ENCODE peak calls at places on chromosomes 11 and 22, in seven cellular contexts. U is thyroid gland; B is CD8-positive, alpha-beta T cell; F is fibroblast of lung; P is effector memory CD4-positive, alpha-beta T cell; S is IMR-90; Z is CD4-positive, CD25-positive, alpha-beta regulatory T cell. N is an unnamed sample. For H3K27me3, the result is how much of the 10 kb centered on the place peaks cover.

GRCh38 chr11:16012125-16012751 is 344.1 kb downstream of the SOX6 start:
- DNase-seq in U (no peak), B (no peak), F (no peak), P (no peak), S (peak), Z (no peak), N (no peak)

GRCh38 chr22:23874871-23875270 is 17.2 kb downstream of the SLC2A11 start:
- DNase-seq in U (no peak), B (no peak), F (no peak), P (no peak), S (no peak), Z (no peak), N (no peak)

GRCh38 chr22:49767355-49768062 is 60.2 kb downstream of the BRD1 start:
- DNase-seq in U (no peak), B (peak), F (peak), P (no peak), S (peak), Z (peak), N (no peak)

GRCh38 chr22:19052941-19053551 is 69.2 kb downstream of the DGCR2 start:
- DNase-seq in U (no peak), B (no peak), F (no peak), P (no peak), S (no peak), Z (no peak), N (no peak)

GRCh38 chr11:72446929-72447753 is 12.8 kb upstream of the CLPB start:
- DNase-seq in U (no peak), B (no peak), F (peak), P (no peak), S (peak), Z (peak), N (no peak)

GRCh38 chr11:76769645-76770586 is 13.2 kb upstream of the TSKU start:
- DNase-seq in U (peak), B (no peak), F (peak), P (no peak), S (peak), Z (no peak), N (no peak)

GRCh38 chr22:20619042-20619892 is 111.9 kb downstream of the MED15 start:
- DNase-seq in U (no peak), B (no peak), F (no peak), P (no peak), S (no peak), Z (no peak), N (no peak)

GRCh38 chr22:49324527-49325491 is 502.9 kb downstream of the BRD1 start:
- DNase-seq in U (no peak), B (peak), F (no peak), P (no peak), S (no peak), Z (no peak), N (no peak)

GRCh38 chr11:47466201-47466600 is 17.3 kb upstream of the RAPSN start:
- DNase-seq in U (no peak), B (no peak), F (peak), P (no peak), S (peak), Z (no peak), N (no peak)

DNA sequence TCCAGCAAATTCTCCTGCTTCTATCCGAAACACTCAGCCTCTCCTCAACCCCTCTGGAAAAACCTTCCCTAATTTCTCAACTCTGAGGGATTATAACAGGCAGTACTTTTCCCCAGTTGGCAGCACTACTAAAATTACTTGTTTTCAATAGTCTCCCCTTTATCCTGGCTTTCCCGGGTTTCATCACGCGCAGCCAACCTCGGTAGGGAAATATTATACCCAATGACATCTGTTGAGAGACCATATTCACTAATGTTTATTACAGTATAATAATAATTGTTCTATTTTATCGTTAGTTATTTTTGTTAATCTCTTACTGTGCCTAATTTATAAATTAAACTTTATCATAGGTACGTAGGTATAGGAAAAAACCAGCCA is 330 bp upstream of the POLD3 start:
- DNase-seq in U (no peak), B (no peak), F (no peak), P (no peak), S (peak), Z (no peak), N (no peak)
- H3K4me3 ChIP-seq in U (peak), B (no peak), F (peak), P (peak), S (peak), Z (peak), N (peak)

GRCh38 chr11:10304495-10305261 is at the start of gene ADM:
- DNase-seq in U (peak), B (peak), F (peak), P (no peak), S (peak), Z (peak), N (peak)
- H3K27me3 ChIP-seq in U (under half), B (under half), F (under half), P (under half), S (under half), Z (under half), N (under half)

DNA sequence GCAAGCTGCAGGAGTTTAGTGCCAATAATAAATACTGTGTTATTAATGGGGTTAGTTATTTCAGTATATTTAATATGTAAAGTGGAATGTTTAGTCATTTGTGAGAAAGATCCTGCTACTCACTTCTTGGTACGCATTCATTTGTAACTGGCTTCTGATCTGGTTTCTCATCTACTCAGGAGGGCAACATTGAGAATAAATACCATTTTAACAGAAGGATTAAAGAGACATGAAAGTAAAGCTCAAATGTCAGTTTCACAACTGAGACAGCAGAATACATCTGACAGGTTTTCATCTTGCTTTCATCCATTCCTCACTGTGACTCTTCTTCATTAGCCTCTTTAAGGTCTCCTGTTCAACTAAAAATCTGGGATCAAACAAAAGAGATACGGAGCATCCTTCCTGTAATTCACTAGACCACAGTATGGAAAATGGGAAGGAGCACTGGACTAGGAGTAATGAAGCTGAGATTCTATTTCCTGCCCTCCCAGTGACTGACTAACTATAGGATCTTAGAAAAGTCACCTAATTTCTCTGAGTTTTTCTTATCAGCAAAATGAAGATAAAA is 31.4 kb upstream of the CCDC89 start:
- DNase-seq in U (no peak), B (no peak), F (no peak), P (no peak), S (no peak), Z (no peak), N (no peak)
- H3K4me3 ChIP-seq in U (no peak), B (no peak), F (peak), P (no peak), S (peak), Z (no peak), N (no peak)

GRCh38 chr11:46330154-46330886 is 16.9 kb upstream of the DGKZ start:
- DNase-seq in U (no peak), B (no peak), F (no peak), P (no peak), S (no peak), Z (no peak), N (no peak)
- H3K27me3 ChIP-seq in U (under half), B (under half), F (under half), P (under half), S (under half), Z (under half), N (under half)

GRCh38 chr11:45553401-45553936 is 112.0 kb downstream of the CHST1 start:
- DNase-seq in U (no peak), B (no peak), F (no peak), P (no peak), S (no peak), Z (no peak), N (no peak)
- H3K4me3 ChIP-seq in U (no peak), B (no peak), F (no peak), P (no peak), S (no peak), Z (no peak), N (no peak)

DNA sequence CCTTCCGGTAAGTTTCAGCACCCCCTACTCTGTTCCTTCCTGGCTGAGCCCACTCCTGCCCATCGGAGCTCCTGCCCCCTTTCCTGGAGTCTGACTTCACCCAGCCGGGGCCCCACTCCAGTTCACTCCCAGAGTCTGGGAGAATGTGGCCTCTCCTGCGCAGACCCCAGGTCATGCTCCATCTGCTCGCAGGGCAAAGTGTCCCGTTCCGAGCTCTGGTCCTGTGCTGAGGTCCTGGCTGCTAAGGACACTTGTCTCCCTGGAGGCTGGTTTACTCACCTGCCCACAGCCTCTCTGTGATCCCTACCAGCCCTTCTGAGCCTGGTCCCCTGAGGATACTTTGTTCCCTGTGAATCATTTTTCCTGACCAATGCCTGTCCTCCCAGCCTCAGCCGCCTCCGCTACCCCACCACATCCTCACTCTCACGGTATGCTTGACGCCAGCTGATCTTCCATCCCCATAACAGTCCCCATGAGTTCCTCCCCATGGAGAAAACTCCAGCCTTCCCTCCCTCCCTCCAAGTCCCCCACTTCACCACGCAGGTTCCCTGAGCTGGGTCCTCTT is 526 bp downstream of the IFITM10 start:
- DNase-seq in U (no peak), B (no peak), F (peak), P (no peak), S (peak), Z (no peak), N (peak)
- H3K27me3 ChIP-seq in U (under half), B (under half), F (under half), P (under half), S (under half), Z (under half), N (under half)

DNA sequence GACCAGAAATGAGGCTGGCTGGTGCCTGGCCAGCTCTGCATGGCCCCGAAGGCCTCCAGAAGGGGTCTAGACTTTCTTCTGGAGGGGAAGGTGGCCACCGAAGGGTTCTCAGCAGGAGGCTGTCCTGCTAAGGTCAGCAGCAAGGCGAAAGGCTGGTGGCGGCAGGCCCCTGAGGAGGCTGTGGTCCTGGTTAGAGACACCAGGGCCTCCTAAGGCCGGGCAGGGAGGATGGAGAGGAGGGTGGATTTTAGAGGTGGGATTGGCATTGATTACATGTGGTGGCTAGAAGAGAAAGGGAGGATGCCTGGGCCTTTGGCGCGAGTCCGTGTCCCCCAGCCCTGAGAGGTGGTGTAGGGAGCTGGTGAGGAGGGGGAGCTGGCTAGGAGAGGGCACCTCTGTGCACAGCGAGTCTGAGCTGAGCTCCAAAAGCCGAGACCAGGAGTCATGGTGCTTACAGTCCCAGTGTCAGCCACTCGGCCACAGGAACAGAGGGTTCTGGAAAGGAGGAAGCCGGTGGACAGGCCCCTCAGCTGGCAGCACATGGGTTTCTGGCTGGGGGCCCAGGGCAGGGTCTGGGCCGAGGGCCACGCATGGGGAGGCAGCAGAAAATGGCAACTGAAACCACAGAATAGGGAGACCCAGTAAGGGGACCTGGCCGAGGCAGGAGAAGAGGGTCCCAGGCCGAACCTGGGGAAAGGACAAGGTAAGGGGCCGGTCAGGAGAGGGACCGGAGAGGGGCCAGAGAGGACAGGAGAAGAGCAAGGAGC is 2.5 kb downstream of the FERMT3 start:
- DNase-seq in U (no peak), B (no peak), F (no peak), P (no peak), S (no peak), Z (no peak), N (no peak)
- H3K4me3 ChIP-seq in U (no peak), B (no peak), F (no peak), P (no peak), S (no peak), Z (no peak), N (no peak)

GRCh38 chr22:25282671-25283561 is 63.5 kb downstream of the CRYBB2 start:
- DNase-seq in U (peak), B (no peak), F (no peak), P (no peak), S (no peak), Z (no peak), N (no peak)

GRCh38 chr22:25281675-25282345 is 62.4 kb downstream of the CRYBB2 start:
- DNase-seq in U (no peak), B (no peak), F (no peak), P (no peak), S (no peak), Z (no peak), N (no peak)

GRCh38 chr22:25282346-25282670 is 62.9 kb downstream of the CRYBB2 start:
- DNase-seq in U (no peak), B (no peak), F (no peak), P (no peak), S (no peak), Z (no peak), N (no peak)
- H3K27me3 ChIP-seq in U (under half), B (under half), F (under half), P (under half), S (under half), Z (under half), N (under half)

GRCh38 chr11:65645710-65646109 is 7.8 kb downstream of the SIPA1 start:
- DNase-seq in U (no peak), B (no peak), F (peak), P (no peak), S (peak), Z (no peak), N (no peak)

GRCh38 chr11:65644837-65645236 is 6.9 kb downstream of the SIPA1 start:
- DNase-seq in U (no peak), B (no peak), F (no peak), P (no peak), S (no peak), Z (no peak), N (no peak)

GRCh38 chr11:65646288-65646734 is 8.4 kb downstream of the SIPA1 start:
- DNase-seq in U (no peak), B (no peak), F (no peak), P (no peak), S (no peak), Z (no peak), N (no peak)

GRCh38 chr11:65648997-65649491 is 11.1 kb downstream of the SIPA1 start:
- DNase-seq in U (no peak), B (no peak), F (no peak), P (no peak), S (no peak), Z (no peak), N (no peak)

GRCh38 chr11:65646921-65647701 is 9.2 kb downstream of the SIPA1 start:
- DNase-seq in U (peak), B (no peak), F (peak), P (no peak), S (no peak), Z (no peak), N (no peak)
- H3K4me3 ChIP-seq in U (peak), B (no peak), F (no peak), P (no peak), S (no peak), Z (no peak), N (peak)

DNA sequence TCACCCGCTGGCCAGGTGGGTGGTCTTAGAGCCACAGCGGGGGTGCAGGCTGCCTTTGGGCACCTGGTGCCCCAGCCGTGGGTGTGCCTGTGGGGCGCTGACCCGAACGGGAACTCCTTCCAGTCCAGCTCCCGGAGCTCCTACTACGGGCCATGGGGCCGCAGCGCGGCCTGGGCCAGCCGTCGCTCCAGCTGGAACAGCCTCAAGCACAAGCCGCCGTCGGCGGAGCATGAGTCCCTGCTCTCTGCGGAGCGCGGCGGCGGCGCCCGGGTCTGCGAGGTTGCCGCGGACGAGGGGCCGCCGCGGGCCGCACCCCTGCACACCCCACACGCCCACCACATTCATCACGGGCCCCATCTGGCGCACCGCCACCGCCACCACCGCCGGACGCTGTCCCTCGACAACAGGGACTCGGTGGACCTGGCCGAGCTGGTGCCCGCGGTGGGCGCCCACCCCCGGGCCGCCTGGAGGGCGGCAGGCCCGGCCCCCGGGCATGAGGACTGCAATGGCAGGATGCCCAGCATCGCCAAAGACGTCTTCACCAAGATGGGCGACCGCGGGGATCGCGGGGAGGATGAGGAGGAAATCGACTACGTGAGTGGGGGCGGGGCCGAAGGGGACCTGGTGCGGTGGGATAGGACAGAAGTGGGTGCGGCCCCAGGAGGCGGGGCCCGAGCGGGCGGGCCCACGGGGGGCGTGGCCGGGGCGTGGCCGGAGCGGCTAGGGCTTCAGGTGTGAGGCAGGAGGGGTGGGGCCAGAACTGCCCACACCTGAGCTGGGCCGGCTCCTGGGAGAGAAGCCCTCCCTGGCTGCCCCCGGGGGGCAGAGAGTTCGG is 91.5 kb downstream of the CACNA1I start:
- DNase-seq in U (peak), B (peak), F (no peak), P (peak), S (no peak), Z (peak), N (no peak)
- H3K27me3 ChIP-seq in U (under half), B (under half), F (under half), P (under half), S (half or more), Z (under half), N (under half)